ENCODE peak calls at places on chromosomes 1 and 21, in five cellular contexts. O is AG09309; L is progenitor cell of endocrine pancreas; X is cardiac muscle cell; R is activated CD8-positive, alpha-beta memory T cell treated with anti-CD3 and anti-CD28 coated beads for 1 hour. Z is an unnamed sample.

GRCh38 chr1:18569251-18569650 is 61.4 kb upstream of the PAX7 start:
- DNase-seq in O (no peak), L (no peak), X (no peak), R (no peak), Z (no peak)

GRCh38 chr1:70205076-70205436 is 323 bp downstream of the LRRC40 start:
- DNase-seq in O (no peak), L (no peak), X (no peak), R (no peak), Z (no peak)

GRCh38 chr1:59195151-59195550 is 101.7 kb upstream of the FGGY start:
- DNase-seq in O (no peak), L (no peak), X (no peak), R (no peak), Z (no peak)

GRCh38 chr1:238628130-238628529 is 737.4 kb upstream of the ZP4 start:
- DNase-seq in O (no peak), L (no peak), X (no peak), R (no peak), Z (no peak)

GRCh38 chr1:228927947-228928898 is 192.9 kb downstream of the RHOU start:
- DNase-seq in O (no peak), L (no peak), X (no peak), R (no peak), Z (no peak)

GRCh38 chr1:61459345-61459744 is 265.6 kb downstream of the TM2D1 start:
- DNase-seq in O (no peak), L (no peak), X (no peak), R (no peak), Z (no peak)

GRCh38 chr1:91749690-91750335 is 136.1 kb downstream of the TGFBR3 start:
- DNase-seq in O (no peak), L (no peak), X (no peak), R (no peak), Z (no peak)

GRCh38 chr1:228210076-228210651 is 2.3 kb downstream of the OBSCN start:
- DNase-seq in O (peak), L (no peak), X (no peak), R (no peak), Z (no peak)

GRCh38 chr1:41758904-41759548 is 159.7 kb downstream of the HIVEP3 start:
- DNase-seq in O (peak), L (no peak), X (peak), R (no peak), Z (no peak)

GRCh38 chr21:42340187-42340586 is 10.6 kb downstream of the TFF2 start:
- DNase-seq in O (no peak), L (no peak), X (no peak), R (no peak), Z (no peak)

GRCh38 chr1:51906306-51907078 is 28.0 kb upstream of the NRDC start:
- DNase-seq in O (no peak), L (no peak), X (peak), R (no peak), Z (no peak)

GRCh38 chr1:204072951-204073836 is at the start of gene SOX13:
- DNase-seq in O (peak), L (peak), X (peak), R (no peak), Z (peak)

GRCh38 chr1:64469614-64469976 is 334 bp upstream of the CACHD1 start:
- DNase-seq in O (no peak), L (no peak), X (peak), R (no peak), Z (no peak)

GRCh38 chr21:36703123-36703522 is 4.2 kb downstream of the SIM2 start:
- DNase-seq in O (no peak), L (no peak), X (no peak), R (no peak), Z (no peak)

GRCh38 chr1:212595787-212596714 is 12.5 kb upstream of the ATF3 start:
- DNase-seq in O (peak), L (no peak), X (peak), R (no peak), Z (peak)

GRCh38 chr1:10540277-10541005 is 65.7 kb downstream of the PEX14 start:
- DNase-seq in O (no peak), L (no peak), X (peak), R (no peak), Z (no peak)

GRCh38 chr21:33754493-33754892 is 112.2 kb downstream of the ITSN1 start:
- DNase-seq in O (no peak), L (no peak), X (peak), R (no peak), Z (no peak)

GRCh38 chr1:65050735-65051134 is 84.4 kb upstream of the JAK1 start:
- DNase-seq in O (no peak), L (no peak), X (no peak), R (no peak), Z (no peak)

GRCh38 chr1:229004227-229004833 is 266.6 kb upstream of the RAB4A start:
- DNase-seq in O (no peak), L (no peak), X (no peak), R (no peak), Z (no peak)

GRCh38 chr21:46098303-46099141 is 610 bp downstream of the COL6A2 start:
- DNase-seq in O (no peak), L (peak), X (peak), R (no peak), Z (no peak)

GRCh38 chr1:78340006-78340405 is 150.8 kb upstream of the PTGFR start:
- DNase-seq in O (peak), L (no peak), X (peak), R (no peak), Z (no peak)

GRCh38 chr1:247487057-247487456 is 29.2 kb upstream of the OR2B11 start:
- DNase-seq in O (no peak), L (no peak), X (peak), R (no peak), Z (peak)

GRCh38 chr21:26717146-26717739 is 128.0 kb downstream of the ADAMTS1 start:
- DNase-seq in O (no peak), L (no peak), X (peak), R (no peak), Z (peak)

GRCh38 chr1:199495432-199495831 is 532.1 kb upstream of the NR5A2 start:
- DNase-seq in O (no peak), L (no peak), X (no peak), R (no peak), Z (no peak)

GRCh38 chr1:173245892-173246291 is 38.8 kb upstream of the TNFSF4 start:
- DNase-seq in O (no peak), L (no peak), X (no peak), R (no peak), Z (no peak)

GRCh38 chr21:45015469-45015860 is 58.9 kb upstream of the ADARB1 start:
- DNase-seq in O (no peak), L (no peak), X (no peak), R (no peak), Z (no peak)

GRCh38 chr1:69172003-69173000 is 395.4 kb upstream of the LRRC7 start:
- DNase-seq in O (no peak), L (no peak), X (peak), R (no peak), Z (no peak)

GRCh38 chr1:150477733-150478132 is 9.5 kb upstream of the TARS2 start:
- DNase-seq in O (no peak), L (no peak), X (peak), R (no peak), Z (no peak)

GRCh38 chr1:2091611-2092604 is 41.7 kb downstream of the PRKCZ start:
- DNase-seq in O (no peak), L (peak), X (peak), R (peak), Z (peak)

GRCh38 chr1:233868461-233868860 is 36.0 kb upstream of the SLC35F3 start:
- DNase-seq in O (no peak), L (no peak), X (no peak), R (no peak), Z (no peak)

GRCh38 chr1:27569506-27570382 is 34.2 kb downstream of the AHDC1 start:
- DNase-seq in O (no peak), L (no peak), X (no peak), R (no peak), Z (no peak)

Z was measured in A673.